ENCODE peak calls at places on chromosomes 6 and 20, in ten cellular contexts. A is cardiac muscle cell; I is heart left ventricle; P is CD8-positive, alpha-beta memory T cell; X is spleen; L is CD4-positive, alpha-beta memory T cell; D is sigmoid colon; S is kidney; Y is PC-3; Z is A549. H is an unnamed sample. For H3K4me1, the result is how much of the 10 kb centered on the place peaks cover.

GRCh38 chr6:26570027-26570809 is 26.5 kb upstream of the ABT1 start:
- DNase-seq in A (no peak), I (no peak), P (no peak), X (peak), L (no peak), D (no peak), S (no peak), Y (no peak), Z (no peak), H (no peak)

GRCh38 chr20:60584221-60584620 is 626.0 kb downstream of the CDH26 start:
- DNase-seq in A (no peak), I (no peak), P (no peak), X (no peak), L (no peak), D (no peak), S (no peak), Y (no peak), Z (no peak), H (no peak)

GRCh38 chr6:124967444-124967843 is 5.2 kb downstream of the RNF217 start:
- DNase-seq in A (no peak), I (no peak), P (no peak), X (no peak), L (no peak), D (no peak), S (no peak), Y (peak), Z (no peak), H (no peak)

GRCh38 chr6:84037425-84038089 is 4.0 kb downstream of the MRAP2 start:
- DNase-seq in A (no peak), I (no peak), P (no peak), X (no peak), L (no peak), D (no peak), S (no peak), Y (no peak), Z (no peak), H (no peak)

GRCh38 chr20:59042151-59042795 is at the start of gene PRELID3B:
- DNase-seq in A (peak), I (peak), P (peak), X (no peak), L (no peak), D (peak), S (no peak), Y (peak), Z (peak), H (peak)

GRCh38 chr6:157106487-157106886 is 216.8 kb downstream of the TMEM242 start:
- DNase-seq in A (no peak), I (no peak), P (no peak), X (no peak), L (no peak), D (no peak), S (no peak), Y (peak), Z (peak), H (no peak)

GRCh38 chr6:169428532-169428931 is 174.9 kb upstream of the THBS2 start:
- DNase-seq in A (peak), I (peak), P (no peak), X (no peak), L (no peak), D (peak), S (no peak), Y (no peak), Z (no peak), H (no peak)

GRCh38 chr6:1558388-1558787 is 51.3 kb upstream of the FOXC1 start:
- DNase-seq in A (no peak), I (no peak), P (no peak), X (no peak), L (no peak), D (no peak), S (no peak), Y (no peak), Z (no peak), H (no peak)

GRCh38 chr6:99979953-99980352 is 14.1 kb downstream of the MCHR2 start:
- DNase-seq in A (no peak), I (no peak), P (no peak), X (no peak), L (no peak), D (no peak), S (no peak), Y (no peak), Z (no peak), H (no peak)

GRCh38 chr6:133697666-133698065 is 191.2 kb upstream of the TCF21 start:
- DNase-seq in A (no peak), I (no peak), P (no peak), X (no peak), L (no peak), D (no peak), S (no peak), Y (no peak), Z (no peak), H (no peak)

GRCh38 chr20:50356962-50357782 is 153.0 kb upstream of the PTPN1 start:
- DNase-seq in A (no peak), I (no peak), P (no peak), X (peak), L (no peak), D (peak), S (peak), Y (no peak), Z (no peak), H (no peak)

GRCh38 chr20:36856691-36857635 is 19.0 kb upstream of the TLDC2 start:
- DNase-seq in A (peak), I (peak), P (no peak), X (peak), L (peak), D (no peak), S (no peak), Y (peak), Z (no peak), H (peak)

GRCh38 chr6:119283214-119283613 is 66.3 kb downstream of the MAN1A1 start:
- DNase-seq in A (no peak), I (no peak), P (no peak), X (no peak), L (no peak), D (no peak), S (no peak), Y (no peak), Z (no peak), H (no peak)

GRCh38 chr20:2084703-2085102 is 16.9 kb upstream of the STK35 start:
- DNase-seq in A (peak), I (no peak), P (no peak), X (no peak), L (no peak), D (no peak), S (no peak), Y (no peak), Z (no peak), H (no peak)

GRCh38 chr6:39189915-39190544 is 39.2 kb downstream of the KCNK5 start:
- DNase-seq in A (peak), I (no peak), P (no peak), X (no peak), L (no peak), D (no peak), S (peak), Y (peak), Z (peak), H (peak)

GRCh38 chr6:128456510-128457244 is 63.7 kb downstream of the PTPRK start:
- DNase-seq in A (no peak), I (no peak), P (no peak), X (no peak), L (no peak), D (no peak), S (no peak), Y (no peak), Z (no peak), H (no peak)

GRCh38 chr6:161434331-161434730 is 160.5 kb upstream of the AGPAT4 start:
- DNase-seq in A (peak), I (peak), P (no peak), X (peak), L (no peak), D (no peak), S (no peak), Y (no peak), Z (no peak), H (no peak)

GRCh38 chr6:87747646-87748045 is 45.6 kb upstream of the AKIRIN2 start:
- DNase-seq in A (no peak), I (no peak), P (no peak), X (no peak), L (no peak), D (no peak), S (no peak), Y (peak), Z (no peak), H (no peak)

GRCh38 chr6:151339369-151339768 is 52.0 kb downstream of the ZBTB2 start:
- DNase-seq in A (no peak), I (no peak), P (no peak), X (no peak), L (no peak), D (no peak), S (no peak), Y (no peak), Z (no peak), H (no peak)

GRCh38 chr20:34525709-34526416 is 9.6 kb downstream of the DYNLRB1 start:
- DNase-seq in A (peak), I (peak), P (no peak), X (no peak), L (no peak), D (peak), S (peak), Y (peak), Z (peak), H (peak)

GRCh38 chr6:53066059-53066406 is 829 bp downstream of the FBXO9 start:
- DNase-seq in A (peak), I (peak), P (peak), X (peak), L (peak), D (peak), S (peak), Y (peak), Z (peak), H (peak)

GRCh38 chr20:64131406-64131805 is 24.0 kb upstream of the NPBWR2 start:
- DNase-seq in A (peak), I (no peak), P (no peak), X (peak), L (no peak), D (peak), S (peak), Y (peak), Z (peak), H (no peak)

GRCh38 chr20:61445138-61445537 is 193.1 kb downstream of the CDH4 start:
- DNase-seq in A (no peak), I (no peak), P (no peak), X (no peak), L (no peak), D (no peak), S (no peak), Y (no peak), Z (no peak), H (no peak)

GRCh38 chr6:75201901-75202672 is 3.8 kb downstream of the COL12A1 start:
- DNase-seq in A (peak), I (peak), P (no peak), X (peak), L (no peak), D (peak), S (peak), Y (no peak), Z (no peak), H (no peak)

GRCh38 chr6:2714359-2714895 is 36.3 kb downstream of the MYLK4 start:
- DNase-seq in A (peak), I (no peak), P (no peak), X (no peak), L (no peak), D (no peak), S (no peak), Y (peak), Z (no peak), H (no peak)

GRCh38 chr6:89364586-89364985 is 12.1 kb upstream of the UBE2J1 start:
- DNase-seq in A (no peak), I (no peak), P (no peak), X (no peak), L (no peak), D (no peak), S (no peak), Y (no peak), Z (no peak), H (no peak)

GRCh38 chr6:57257911-57258541 is 35.9 kb upstream of the RAB23 start:
- DNase-seq in A (peak), I (no peak), P (no peak), X (no peak), L (no peak), D (no peak), S (no peak), Y (no peak), Z (no peak), H (no peak)

GRCh38 chr6:89555751-89556150 is 82.8 kb downstream of the LYRM2 start:
- DNase-seq in A (no peak), I (no peak), P (no peak), X (no peak), L (no peak), D (no peak), S (no peak), Y (no peak), Z (no peak), H (no peak)

GRCh38 chr6:138310294-138310693 is 67.4 kb upstream of the SMIM28 start:
- DNase-seq in A (peak), I (no peak), P (no peak), X (no peak), L (no peak), D (no peak), S (no peak), Y (no peak), Z (no peak), H (no peak)

GRCh38 chr20:47792021-47792618 is 6.8 kb upstream of the SULF2 start:
- DNase-seq in A (peak), I (peak), P (no peak), X (no peak), L (no peak), D (peak), S (peak), Y (peak), Z (no peak), H (peak)

GRCh38 chr20:23340524-23340923 is 10.1 kb upstream of the NXT1 start:
- DNase-seq in A (peak), I (peak), P (no peak), X (no peak), L (no peak), D (peak), S (peak), Y (peak), Z (peak), H (no peak)

GRCh38 chr20:57059055-57059617 is 207.3 kb downstream of the BMP7 start:
- DNase-seq in A (no peak), I (no peak), P (no peak), X (no peak), L (no peak), D (no peak), S (no peak), Y (no peak), Z (no peak), H (no peak)

DNA sequence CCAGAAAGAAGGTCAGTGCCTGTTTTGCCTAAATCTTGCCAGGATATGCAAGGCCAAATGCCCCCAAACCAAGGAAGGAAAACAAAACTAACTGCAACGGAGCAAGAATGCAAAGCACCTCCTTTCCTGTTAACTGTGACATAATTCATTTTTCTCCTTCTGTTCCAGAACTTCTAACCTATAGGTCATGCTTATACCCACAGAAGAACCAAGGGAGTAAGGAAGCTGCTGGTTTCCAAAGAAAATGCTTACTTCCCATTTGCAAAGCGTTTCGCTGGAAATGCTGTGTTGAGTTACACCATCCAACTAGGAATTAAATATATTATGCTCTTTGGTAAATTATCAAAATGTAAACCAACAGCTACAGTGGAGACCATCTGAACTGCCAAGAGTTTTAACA is 43.0 kb downstream of the ATXN1 start:
- DNase-seq in A (no peak), I (no peak), P (no peak), X (no peak), L (no peak), D (no peak), S (no peak), Y (no peak), Z (no peak), H (no peak)
- H3K4me1 ChIP-seq in A (under half), I (under half), P (under half), X (under half), L (under half), D (under half), S (under half), Y (under half), Z (under half), H (under half)

GRCh38 chr20:51488331-51488730 is 54.2 kb downstream of the NFATC2 start:
- DNase-seq in A (no peak), I (no peak), P (no peak), X (peak), L (no peak), D (no peak), S (no peak), Y (no peak), Z (no peak), H (no peak)
- H3K4me1 ChIP-seq in A (under half), I (under half), P (under half), X (under half), L (under half), D (under half), S (under half), Y (under half), Z (under half), H (under half)

DNA sequence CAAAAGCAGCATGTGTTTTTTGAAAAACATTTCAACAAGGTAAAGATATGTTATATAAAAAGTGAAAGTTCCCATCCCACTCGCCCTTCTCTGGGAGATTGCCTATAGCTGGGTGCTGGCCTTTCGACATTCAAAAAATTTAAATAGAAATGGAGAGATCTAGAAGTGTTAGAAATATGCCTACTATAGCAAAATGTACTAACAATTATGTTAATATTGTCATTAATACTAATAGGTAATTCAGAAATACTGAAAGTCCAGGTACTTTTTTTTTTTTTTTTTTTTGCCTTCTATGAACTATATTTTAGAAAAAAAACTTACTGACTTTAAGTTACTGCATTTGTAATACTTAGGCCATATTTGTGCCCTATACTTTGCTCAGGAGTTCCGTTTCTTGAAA is 87.1 kb downstream of the SESN1 start:
- DNase-seq in A (no peak), I (no peak), P (no peak), X (no peak), L (no peak), D (no peak), S (no peak), Y (no peak), Z (no peak), H (no peak)
- H3K4me1 ChIP-seq in A (under half), I (half or more), P (under half), X (under half), L (half or more), D (half or more), S (under half), Y (under half), Z (under half), H (under half)

DNA sequence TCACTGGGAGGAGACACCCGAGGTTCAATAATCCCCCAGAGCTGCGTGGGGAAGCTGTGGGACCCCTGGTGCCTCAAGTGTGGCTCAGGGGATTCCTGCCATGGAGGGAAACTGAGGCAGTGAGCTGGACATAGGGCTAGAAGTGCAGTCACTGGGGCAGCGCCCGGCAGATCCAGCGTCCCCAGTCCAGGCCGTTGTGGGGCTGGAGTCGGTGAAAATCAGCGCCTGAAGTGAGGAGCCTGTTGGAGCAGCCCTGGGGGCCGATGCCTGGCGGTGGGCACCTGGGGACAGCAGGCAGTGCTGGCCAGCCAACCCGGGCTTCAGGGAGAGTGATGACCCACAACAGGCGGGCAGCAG is 2.2 kb upstream of the COL9A3 start:
- DNase-seq in A (no peak), I (no peak), P (no peak), X (no peak), L (no peak), D (no peak), S (no peak), Y (no peak), Z (no peak), H (no peak)
- H3K4me1 ChIP-seq in A (under half), I (under half), P (under half), X (under half), L (under half), D (under half), S (under half), Y (under half), Z (under half), H (under half)

DNA sequence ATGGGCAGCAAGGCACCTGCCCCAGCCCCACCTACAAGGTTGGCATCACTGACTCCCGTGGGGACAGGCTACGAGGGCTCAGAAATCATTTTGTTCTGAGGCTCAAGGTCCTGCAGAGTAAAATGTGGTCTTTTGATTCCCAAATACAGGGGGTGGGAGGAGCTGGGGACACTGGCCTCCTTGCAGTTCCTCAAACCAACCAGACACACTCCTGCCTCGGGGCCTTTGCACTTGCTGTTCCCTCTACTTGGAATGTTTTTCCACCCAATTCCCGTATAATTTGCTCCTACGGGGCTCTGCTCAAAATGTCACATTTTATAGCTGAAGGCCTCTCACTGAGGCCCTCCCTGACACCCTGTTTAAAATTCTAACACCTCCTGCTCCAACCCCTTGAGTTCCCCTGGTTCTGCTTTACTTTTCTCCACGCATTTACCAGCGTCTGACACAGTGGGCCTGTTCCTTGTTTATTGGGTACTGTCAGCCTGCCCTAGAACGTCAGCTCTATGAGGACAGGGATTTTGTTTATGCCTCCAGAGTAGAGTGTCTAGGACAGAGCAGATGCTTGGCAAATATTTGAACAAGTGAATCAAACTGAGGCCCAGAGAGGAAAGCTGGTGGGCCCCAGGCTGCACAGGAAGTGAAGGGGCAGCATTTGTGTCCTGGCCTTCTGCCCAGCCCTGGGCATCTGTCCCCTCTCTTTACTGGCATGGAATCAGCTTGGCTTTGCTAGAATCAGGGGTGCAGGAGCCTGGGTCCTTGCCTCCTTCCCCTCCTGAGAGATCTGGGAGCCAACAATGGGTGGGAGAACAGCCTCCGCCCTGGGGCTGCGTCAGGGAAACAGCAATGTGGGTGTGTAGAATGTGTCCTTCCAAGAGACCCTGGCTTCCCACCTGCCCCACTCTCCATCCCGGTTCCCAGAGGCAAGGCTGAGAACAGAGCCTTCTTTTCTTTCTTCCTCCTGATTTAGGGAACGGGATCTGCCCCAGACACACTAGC is 18.5 kb downstream of the NOL4L start:
- DNase-seq in A (no peak), I (no peak), P (no peak), X (no peak), L (no peak), D (no peak), S (no peak), Y (no peak), Z (no peak), H (no peak)
- H3K4me1 ChIP-seq in A (under half), I (under half), P (half or more), X (under half), L (half or more), D (under half), S (under half), Y (under half), Z (under half), H (under half)

DNA sequence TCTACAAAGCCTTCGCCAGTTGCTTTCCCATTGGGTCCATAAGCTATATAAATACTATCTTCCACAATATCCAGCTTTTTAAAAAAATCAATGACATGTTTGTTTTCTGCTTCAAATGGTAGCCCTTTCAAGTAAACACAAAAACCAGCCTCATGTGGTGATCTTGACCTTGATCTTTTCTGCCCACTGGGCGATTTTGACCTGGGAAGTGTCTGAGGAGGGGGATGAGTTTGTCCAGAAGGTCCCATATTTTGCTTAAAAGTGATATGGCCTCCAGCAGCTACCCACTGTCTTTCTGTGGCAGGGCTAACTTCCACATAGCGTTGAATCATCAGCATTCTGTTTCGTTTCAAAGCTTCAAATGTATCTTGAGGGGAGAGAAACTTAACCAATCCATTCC is 10.8 kb downstream of the CPNE1 start:
- DNase-seq in A (no peak), I (no peak), P (no peak), X (no peak), L (no peak), D (no peak), S (no peak), Y (no peak), Z (no peak), H (no peak)
- H3K4me1 ChIP-seq in A (under half), I (half or more), P (under half), X (under half), L (half or more), D (half or more), S (under half), Y (under half), Z (under half), H (under half)

H was measured in mucosa of descending colon.